ENCODE peak calls at places on chromosomes 1 and 21, in four cellular contexts. R is NCI-H345, I is dermis microvascular lymphatic vessel endothelial cell, D is aorta. Q is an unnamed sample.

GRCh38 chr1:24606621-24607020 is 36.5 kb upstream of the SRRM1 start:
- DNase-seq in R (no peak), I (no peak), D (no peak), Q (no peak)

GRCh38 chr1:43304771-43305300 is 4.1 kb downstream of the TIE1 start:
- DNase-seq in R (no peak), I (no peak), D (peak), Q (no peak)

GRCh38 chr1:71919812-71920509 is 362.4 kb downstream of the NEGR1 start:
- DNase-seq in R (no peak), I (no peak), D (no peak), Q (no peak)

GRCh38 chr1:2212542-2213491 is 15.3 kb upstream of the SKI start:
- DNase-seq in R (no peak), I (peak), D (peak), Q (peak)

GRCh38 chr1:212098771-212099170 is 63.2 kb downstream of the DTL start:
- DNase-seq in R (no peak), I (no peak), D (no peak), Q (no peak)

GRCh38 chr1:233080286-233080685 is 129.9 kb downstream of the NTPCR start:
- DNase-seq in R (no peak), I (no peak), D (no peak), Q (no peak)

GRCh38 chr1:57132993-57133614 is 167.3 kb upstream of the C8B start:
- DNase-seq in R (no peak), I (no peak), D (no peak), Q (no peak)

GRCh38 chr21:44965251-44966022 is 25.6 kb downstream of the SLX9 start:
- DNase-seq in R (no peak), I (no peak), D (no peak), Q (no peak)

GRCh38 chr1:193322218-193322617 is 135.8 kb upstream of the B3GALT2 start:
- DNase-seq in R (no peak), I (peak), D (no peak), Q (no peak)

GRCh38 chr1:112714313-112715263 is 544 bp downstream of the PPM1J start:
- DNase-seq in R (no peak), I (no peak), D (peak), Q (peak)

GRCh38 chr1:203308205-203309114 is 3.1 kb downstream of the BTG2 start:
- DNase-seq in R (no peak), I (no peak), D (peak), Q (no peak)

GRCh38 chr1:30852026-30852425 is 56.5 kb downstream of the SDC3 start:
- DNase-seq in R (no peak), I (peak), D (peak), Q (no peak)

GRCh38 chr1:219931033-219931432 is 2.7 kb upstream of the SLC30A10 start:
- DNase-seq in R (no peak), I (no peak), D (no peak), Q (no peak)

GRCh38 chr1:207097871-207098324 is 6.1 kb upstream of the C4BPA start:
- DNase-seq in R (no peak), I (no peak), D (no peak), Q (no peak)

GRCh38 chr1:206979379-206980043 is 9.3 kb upstream of the FCAMR start:
- DNase-seq in R (no peak), I (peak), D (no peak), Q (no peak)

GRCh38 chr21:36909901-36910561 is 56.4 kb downstream of the HLCS start:
- DNase-seq in R (no peak), I (peak), D (no peak), Q (no peak)

GRCh38 chr1:180080439-180080838 is 74.2 kb upstream of the QSOX1 start:
- DNase-seq in R (no peak), I (peak), D (no peak), Q (no peak)

GRCh38 chr1:185864889-185865288 is 130.7 kb downstream of the HMCN1 start:
- DNase-seq in R (no peak), I (peak), D (no peak), Q (no peak)

GRCh38 chr21:22743085-22743484 is 1744.9 kb downstream of the NCAM2 start:
- DNase-seq in R (no peak), I (no peak), D (no peak), Q (no peak)

GRCh38 chr1:198623920-198624647 is 14.8 kb upstream of the PTPRC start:
- DNase-seq in R (no peak), I (no peak), D (no peak), Q (no peak)

GRCh38 chr21:33245289-33245918 is 15.7 kb downstream of the IFNAR2 start:
- DNase-seq in R (peak), I (no peak), D (no peak), Q (no peak)

GRCh38 chr1:59903136-59903754 is 23.3 kb downstream of the CYP2J2 start:
- DNase-seq in R (peak), I (peak), D (no peak), Q (no peak)

GRCh38 chr1:201038537-201038936 is 15.0 kb upstream of the KIF21B start:
- DNase-seq in R (no peak), I (no peak), D (peak), Q (no peak)

GRCh38 chr1:223189903-223190724 is 47.1 kb upstream of the TLR5 start:
- DNase-seq in R (no peak), I (no peak), D (no peak), Q (no peak)

GRCh38 chr1:200281451-200281850 is 128.4 kb downstream of the ZNF281 start:
- DNase-seq in R (no peak), I (no peak), D (no peak), Q (no peak)

GRCh38 chr1:187763465-187763864 is 934.7 kb downstream of the PLA2G4A start:
- DNase-seq in R (no peak), I (no peak), D (no peak), Q (no peak)

GRCh38 chr1:182397653-182398388 is 2.6 kb downstream of the TEDDM1 start:
- DNase-seq in R (no peak), I (no peak), D (no peak), Q (no peak)

GRCh38 chr1:43954036-43954435 is 7.3 kb downstream of the IPO13 start:
- DNase-seq in R (no peak), I (no peak), D (no peak), Q (no peak)